ENCODE peak calls at places on chromosomes 11 and 22, in nine cellular contexts. N is ovary, G is IMR-90, Z is HCT116, D is prostate gland, Q is body of pancreas, U is heart left ventricle, C is H1, M is stomach. S is an unnamed sample.

GRCh38 chr11:80414766-80415165 is 973.9 kb upstream of the TENM4 start:
- DNase-seq in C (no peak), Z (no peak), G (no peak), Q (no peak), D (no peak), U (no peak), N (no peak), M (no peak), S (no peak)

GRCh38 chr11:46363455-46363920 is 16.2 kb downstream of the DGKZ start:
- DNase-seq in M (no peak), Q (no peak), U (peak; percentile 82), N (no peak), D (no peak), G (peak; percentile 33), C (no peak), Z (peak; percentile 52), S (no peak)

GRCh38 chr11:121249039-121249663 is 43.4 kb upstream of the SC5D start:
- DNase-seq in G (peak; percentile 48), Q (no peak), U (no peak), M (no peak), C (no peak), N (no peak), Z (peak; percentile 24), D (no peak), S (peak; percentile 7)

GRCh38 chr11:100625041-100625440 is 62.0 kb upstream of the ARHGAP42 start:
- DNase-seq in U (no peak), G (no peak), M (no peak), D (no peak), C (no peak), Q (no peak), N (no peak), Z (no peak), S (no peak)

GRCh38 chr22:22033803-22034468 is 51.3 kb upstream of the TOP3B start:
- DNase-seq in C (no peak), U (no peak), Z (no peak), M (no peak), Q (no peak), D (no peak), N (no peak), G (no peak), S (no peak)

GRCh38 chr11:64101461-64101860 is 64.5 kb downstream of the MACROD1 start:
- DNase-seq in Q (no peak), G (no peak), M (no peak), D (no peak), N (no peak), Z (no peak), C (no peak), U (no peak), S (peak; percentile 94)

GRCh38 chr11:6627762-6628241 is 8.6 kb upstream of the TPP1 start:
- DNase-seq in D (no peak), U (no peak), G (no peak), Z (no peak), N (no peak), M (no peak), Q (no peak), C (no peak), S (no peak)

GRCh38 chr11:45158210-45158644 is 11.8 kb downstream of the PRDM11 start:
- DNase-seq in Q (no peak), D (peak; percentile 59), N (peak; percentile 65), M (no peak), Z (no peak), U (peak; percentile 67), G (no peak), C (no peak), S (peak; percentile 66)

GRCh38 chr11:61327669-61328071 is 5.2 kb downstream of the DDB1 start:
- DNase-seq in G (peak; percentile 57), Z (no peak), N (no peak), Q (no peak), D (no peak), C (no peak), M (no peak), U (no peak), S (no peak)

GRCh38 chr11:61328351-61328750 is 4.6 kb downstream of the DDB1 start:
- DNase-seq in Z (no peak), Q (no peak), D (no peak), N (no peak), G (no peak), C (no peak), U (no peak), M (no peak), S (no peak)

GRCh38 chr11:61331636-61332035 is 1.3 kb downstream of the DDB1 start:
- DNase-seq in Q (no peak), N (no peak), D (no peak), Z (no peak), M (no peak), G (no peak), U (no peak), C (no peak), S (no peak)

GRCh38 chr11:61329871-61330270 is 3.0 kb downstream of the DDB1 start:
- DNase-seq in U (no peak), G (no peak), N (no peak), D (no peak), Z (no peak), Q (no peak), M (no peak), C (no peak), S (no peak)

DNA sequence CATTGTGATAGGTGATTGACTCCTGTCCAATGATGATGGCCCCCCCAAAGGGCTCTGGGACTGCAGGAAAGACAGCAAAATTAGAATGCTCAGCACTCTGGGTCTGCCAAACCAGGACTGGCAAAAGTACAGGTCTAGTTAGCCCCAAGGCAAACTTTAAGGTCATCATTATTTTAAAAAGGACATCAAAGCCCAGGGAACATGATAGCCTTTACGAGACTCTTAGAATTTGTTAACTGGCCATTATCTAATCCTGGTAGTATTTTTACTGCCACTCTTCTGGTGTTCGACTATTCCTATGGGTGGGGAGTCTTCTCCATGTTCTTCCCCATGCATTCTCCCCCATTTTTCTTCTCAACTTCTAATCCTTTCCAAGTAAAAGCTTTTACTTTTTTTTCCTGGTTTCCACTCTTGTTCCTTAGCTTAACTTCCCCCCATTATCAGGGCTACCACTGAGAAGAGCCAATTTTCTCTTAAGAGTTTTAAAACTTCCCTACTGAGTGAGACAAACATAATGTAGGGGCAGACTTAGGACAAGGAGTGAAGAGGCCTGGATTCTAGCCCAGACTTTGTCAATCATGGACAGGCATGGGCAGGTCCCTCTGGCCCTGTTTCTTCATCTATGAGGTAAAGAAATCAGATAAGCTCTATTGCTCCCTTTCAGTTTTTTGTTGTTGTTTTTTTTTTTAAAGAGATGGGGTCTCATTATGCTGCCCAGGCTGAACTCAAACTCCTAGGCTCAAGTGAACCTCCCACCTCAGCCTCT is 7.1 kb downstream of the DDB1 start:
- DNase-seq in N (no peak), Z (no peak), Q (no peak), D (peak; percentile 81), G (no peak), C (no peak), U (no peak), M (no peak), S (peak; percentile 58)
- H3K36me3 ChIP-seq in N (no peaks in the 10 kb centered on the region), Z (peaks cover 71% of the 10 kb centered on the region), Q (peaks cover 21% of the 10 kb centered on the region), D (peaks cover 5% of the 10 kb centered on the region), G (peaks cover 62% of the 10 kb centered on the region), C (peaks cover 79% of the 10 kb centered on the region), U (peaks cover 100% of the 10 kb centered on the region), M (peaks cover 94% of the 10 kb centered on the region), S (peaks cover 40% of the 10 kb centered on the region)

DNA sequence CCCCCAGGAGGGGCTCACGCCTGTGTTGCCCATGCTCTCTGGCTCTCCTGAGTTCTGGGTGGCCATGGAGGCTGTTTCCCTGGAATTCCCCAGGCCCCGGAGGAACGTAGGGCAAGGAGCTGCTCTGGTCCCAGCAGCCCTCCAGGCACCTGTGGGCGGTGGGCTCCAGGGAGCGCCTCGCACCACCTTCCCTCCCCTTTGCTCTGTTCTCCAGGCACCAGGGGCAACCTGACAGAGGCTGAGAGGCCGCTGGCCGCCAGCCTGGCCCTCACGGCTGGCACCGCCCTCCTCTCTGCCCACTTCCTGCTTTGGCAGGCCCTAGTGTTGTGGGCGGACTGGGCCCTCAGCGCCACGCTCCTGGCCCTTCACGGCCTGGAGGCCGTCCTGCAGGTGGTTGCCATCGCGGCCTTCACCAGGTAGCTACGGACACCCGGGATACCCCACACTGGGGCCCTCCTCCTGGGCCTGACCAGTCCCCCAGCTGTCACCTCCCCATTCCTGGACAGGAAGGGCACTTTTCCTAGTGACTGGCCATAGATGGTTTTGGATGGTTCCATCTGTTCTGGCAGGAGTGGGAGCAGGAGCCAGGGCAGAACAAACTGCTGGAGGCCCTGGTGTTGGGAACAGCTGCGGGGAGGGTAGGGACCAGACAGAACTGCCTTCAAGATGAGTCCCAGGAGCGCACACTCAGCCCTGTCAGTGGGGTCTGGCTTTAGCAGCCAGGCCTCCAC is 3.1 kb upstream of the EPS8L2 start:
- DNase-seq in U (no peak), G (no peak), Q (peak; percentile 85), D (peak; percentile 53), N (peak; percentile 43), C (no peak), M (peak; percentile 84), Z (no peak), S (peak; percentile 50)
- TF ChIP-seq POLR2A in U (no peak), G (no peak), Q (peak; percentile 49), D (no peak), N (no peak), C (no peak), M (no peak), Z (no peak), S (no peak)

DNA sequence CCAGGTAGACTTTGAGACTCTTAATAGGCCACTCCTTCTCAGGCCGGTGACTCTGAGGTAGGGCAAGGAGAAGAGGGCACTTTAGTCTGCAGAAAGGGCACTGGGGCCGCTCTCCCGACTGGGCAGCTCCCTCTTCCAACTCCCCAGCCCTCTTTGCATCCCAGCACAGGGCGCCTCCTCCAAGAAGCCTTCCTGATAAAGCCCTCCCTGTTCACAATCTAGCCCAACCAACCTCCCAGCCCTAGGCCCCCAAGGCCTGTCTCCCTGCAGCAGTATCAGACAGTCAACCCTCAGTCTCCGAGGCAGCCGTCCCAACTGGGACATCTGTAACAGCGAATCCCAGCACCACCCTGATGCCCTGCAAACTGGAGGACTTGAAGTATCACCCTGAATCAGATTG is 14.3 kb upstream of the PDE2A start:
- DNase-seq in Z (no peak), Q (no peak), M (no peak), U (no peak), N (no peak), D (no peak), G (no peak), C (no peak), S (no peak)
- H3K36me3 ChIP-seq in Z (peaks cover 6% of the 10 kb centered on the region), Q (peaks cover 4% of the 10 kb centered on the region), M (peaks cover 96% of the 10 kb centered on the region), U (peaks cover 96% of the 10 kb centered on the region), N (no peaks in the 10 kb centered on the region), D (peaks cover 5% of the 10 kb centered on the region), G (peaks cover 72% of the 10 kb centered on the region), C (peaks cover 8% of the 10 kb centered on the region), S (peaks cover 48% of the 10 kb centered on the region)

DNA sequence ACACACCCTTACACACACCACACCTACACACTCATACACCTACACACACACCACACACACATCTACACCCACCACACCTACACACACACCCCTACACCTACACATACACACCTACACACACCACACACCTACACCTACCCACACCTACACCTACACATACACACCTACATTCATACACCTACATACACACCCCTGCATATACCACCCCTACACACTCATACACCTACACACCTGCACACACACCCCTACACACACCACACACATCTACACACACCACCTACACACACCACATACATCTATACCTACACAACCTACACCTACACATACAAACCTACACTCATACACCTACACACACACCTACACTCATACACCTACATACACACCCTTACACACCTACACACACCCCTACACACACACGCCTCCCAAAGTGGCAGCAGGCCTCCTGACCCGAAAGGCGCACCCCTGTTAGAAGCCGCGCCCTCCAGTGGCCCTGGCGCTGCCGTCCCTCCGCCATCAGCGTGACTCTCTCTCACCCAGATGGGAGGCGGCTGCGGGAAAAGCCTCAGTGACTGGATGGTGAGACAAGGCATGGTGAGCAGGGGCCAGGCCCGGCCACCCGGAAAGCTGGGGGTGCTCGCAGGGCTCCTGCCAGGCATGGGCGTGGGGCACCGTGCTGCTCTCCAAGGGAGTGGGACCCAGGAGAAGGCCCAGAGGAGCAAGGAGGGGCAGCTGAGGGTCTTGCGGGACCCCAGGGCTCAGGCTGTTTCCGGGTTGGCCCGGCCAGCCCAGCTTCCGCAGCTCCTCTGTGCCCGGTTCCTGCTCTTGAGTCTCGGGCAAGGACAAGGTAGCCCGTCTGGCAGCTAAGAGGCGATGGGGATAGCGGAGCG is 37.0 kb upstream of the HMOX1 start:
- DNase-seq in Z (no peak), D (no peak), G (no peak), M (no peak), C (no peak), Q (no peak), U (peak; percentile 54), N (no peak), S (no peak)
- TF ChIP-seq POLR2A in Z (no peak), D (no peak), G (no peak), M (no peak), C (no peak), Q (no peak), U (no peak), N (no peak), S (no peak)